ENCODE peak calls at places on chromosomes 7 and 10, in five cellular contexts. B is endothelial cell of umbilical vein, E is A549, D is Peyer's patch, I is spleen. R is an unnamed sample.

GRCh38 chr10:69425513-69426298 is 9.0 kb upstream of the TACR2 start:
- DNase-seq in I (peak; percentile 35), D (peak; percentile 45), B (no peak), E (no peak), R (no peak)

GRCh38 chr7:41085244-41085643 is 617.6 kb downstream of the INHBA start:
- DNase-seq in I (no peak), E (no peak), D (no peak), B (no peak), R (no peak)

GRCh38 chr10:113666682-113667252 is 2.9 kb upstream of the NRAP start:
- DNase-seq in I (no peak), E (no peak), D (no peak), B (no peak), R (no peak)

GRCh38 chr7:149161241-149161848 is 14.1 kb downstream of the ZNF398 start:
- DNase-seq in B (peak; percentile 7), D (no peak), I (no peak), E (no peak), R (no peak)

GRCh38 chr10:81403451-81403850 is 471.5 kb upstream of the NRG3 start:
- DNase-seq in E (no peak), B (no peak), I (no peak), D (no peak), R (no peak)

GRCh38 chr10:35025916-35026315 is 64.2 kb downstream of the CUL2 start:
- DNase-seq in I (no peak), D (no peak), E (no peak), B (no peak), R (no peak)

GRCh38 chr10:77041636-77042258 is 595.9 kb downstream of the KCNMA1 start:
- DNase-seq in B (peak; percentile 11), E (no peak), I (no peak), D (peak; percentile 17), R (no peak)

GRCh38 chr7:117445206-117445605 is 17.9 kb upstream of the ASZ1 start:
- DNase-seq in D (no peak), I (no peak), B (no peak), E (no peak), R (no peak)

GRCh38 chr10:114526112-114526496 is 121.8 kb upstream of the AFAP1L2 start:
- DNase-seq in B (no peak), E (no peak), I (no peak), D (peak; percentile 40), R (no peak)

GRCh38 chr10:120979435-120980315 is 128.5 kb downstream of the WDR11 start:
- DNase-seq in B (peak; percentile 11), E (peak; percentile 44), I (no peak), D (peak; percentile 20), R (peak; percentile 28)

GRCh38 chr10:4663162-4663992 is 162.6 kb upstream of the AKR1E2 start:
- DNase-seq in D (no peak), I (no peak), E (peak; percentile 85), B (peak; percentile 97), R (no peak)

GRCh38 chr7:74138334-74138867 is 35.8 kb upstream of the EIF4H start:
- DNase-seq in I (no peak), E (no peak), D (no peak), B (no peak), R (no peak)

GRCh38 chr10:27542812-27543211 is 38.7 kb downstream of the RAB18 start:
- DNase-seq in D (no peak), I (no peak), E (no peak), B (no peak), R (no peak)

GRCh38 chr7:146655928-146656797 is 539.6 kb downstream of the CNTNAP2 start:
- DNase-seq in D (no peak), B (no peak), E (no peak), I (no peak), R (no peak)

GRCh38 chr10:86957471-86958108 is at the start of gene MMRN2:
- DNase-seq in I (peak; percentile 80), B (peak; percentile 85), E (no peak), D (no peak), R (no peak)

GRCh38 chr10:127485153-127485857 is 63.8 kb upstream of the NPS start:
- DNase-seq in B (no peak), I (no peak), E (peak; percentile 47), D (no peak), R (no peak)

GRCh38 chr10:44752451-44753441 is 158.4 kb upstream of the TMEM72 start:
- DNase-seq in D (no peak), B (peak; percentile 80), I (no peak), E (no peak), R (no peak)

GRCh38 chr7:96484845-96485244 is 162.9 kb upstream of the SLC25A13 start:
- DNase-seq in I (no peak), B (no peak), D (no peak), E (no peak), R (no peak)

GRCh38 chr7:46131916-46132795 is 211.1 kb upstream of the IGFBP3 start:
- DNase-seq in D (no peak), E (no peak), I (peak; percentile 44), B (no peak), R (no peak)

GRCh38 chr7:31957090-31957720 is 113.0 kb downstream of the PDE1C start:
- DNase-seq in D (no peak), I (no peak), B (no peak), E (peak; percentile 47), R (no peak)

GRCh38 chr7:129110575-129111376 is 33.7 kb upstream of the TSPAN33 start:
- DNase-seq in B (no peak), E (no peak), I (no peak), D (no peak), R (peak; percentile 61)

GRCh38 chr10:95346715-95347401 is 56.1 kb upstream of the PDLIM1 start:
- DNase-seq in I (no peak), D (no peak), B (peak; percentile 23), E (no peak), R (no peak)

GRCh38 chr10:70135684-70136083 is 3.1 kb upstream of the AIFM2 start:
- DNase-seq in I (peak; percentile 31), D (no peak), B (no peak), E (no peak), R (peak; percentile 33)

GRCh38 chr7:77328669-77329068 is 87.5 kb downstream of the GSAP start:
- DNase-seq in D (no peak), E (no peak), I (no peak), B (peak; percentile 58), R (no peak)

GRCh38 chr10:33309410-33309809 is 25.1 kb downstream of the NRP1 start:
- DNase-seq in B (peak; percentile 40), I (no peak), D (no peak), E (no peak), R (no peak)

DNA sequence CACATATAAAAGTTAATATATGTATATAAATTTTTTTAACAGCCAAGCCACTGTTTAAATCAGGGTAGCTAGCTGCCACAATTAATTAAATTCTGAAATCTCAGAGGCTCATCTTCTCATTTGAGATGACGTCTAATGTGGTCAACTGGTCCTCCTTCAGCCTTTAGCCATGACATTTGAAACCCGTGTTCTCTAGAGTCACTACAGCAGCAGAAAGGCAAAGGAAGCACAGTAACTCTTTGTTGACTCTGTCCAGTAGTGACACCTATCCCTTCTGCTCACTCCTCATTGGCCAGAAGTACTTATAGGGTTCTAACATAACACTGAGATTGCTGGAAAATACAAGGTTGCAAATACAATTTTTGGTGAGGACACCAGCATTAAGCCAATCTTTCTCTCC is 555.5 kb downstream of the ETV1 start:
- DNase-seq in D (no peak), E (no peak), B (no peak), I (no peak), R (no peak)
- H3K4me3 ChIP-seq in D (no peak overlapping the region), E (no peak overlapping the region), B (no peak overlapping the region), I (no peak overlapping the region), R (no peak overlapping the region)

GRCh38 chr10:103443475-103444185 is 8.5 kb downstream of the CALHM2 start:
- DNase-seq in E (no peak), B (no peak), I (no peak), D (no peak), R (no peak)
- TF ChIP-seq POLR2A in E (no peak), B (no peak), I (no peak), D (no peak), R (no peak)

DNA sequence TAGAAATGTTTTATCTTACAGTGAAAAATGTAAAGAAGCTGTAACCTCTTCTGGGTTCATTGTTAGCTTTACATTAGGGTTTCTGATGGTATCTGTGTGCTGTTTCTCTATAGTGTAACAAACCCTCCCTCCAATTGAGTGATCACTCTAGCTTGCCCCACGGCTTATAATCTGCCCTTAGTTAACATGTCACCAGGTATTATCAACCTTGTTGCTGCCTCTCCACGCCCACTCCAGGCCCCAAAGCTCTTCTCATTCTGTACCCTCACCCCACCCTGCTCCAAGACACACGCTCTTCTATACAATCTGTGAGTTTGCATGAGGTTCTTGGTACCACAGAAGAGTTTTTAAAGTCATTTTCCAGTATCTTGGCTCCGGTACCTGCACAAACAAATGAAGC is 139.4 kb downstream of the ARID5B start:
- DNase-seq in D (no peak), B (no peak), E (no peak), I (no peak), R (no peak)
- H3K4me3 ChIP-seq in D (no peak overlapping the region), B (no peak overlapping the region), E (no peak overlapping the region), I (no peak overlapping the region), R (no peak overlapping the region)

DNA sequence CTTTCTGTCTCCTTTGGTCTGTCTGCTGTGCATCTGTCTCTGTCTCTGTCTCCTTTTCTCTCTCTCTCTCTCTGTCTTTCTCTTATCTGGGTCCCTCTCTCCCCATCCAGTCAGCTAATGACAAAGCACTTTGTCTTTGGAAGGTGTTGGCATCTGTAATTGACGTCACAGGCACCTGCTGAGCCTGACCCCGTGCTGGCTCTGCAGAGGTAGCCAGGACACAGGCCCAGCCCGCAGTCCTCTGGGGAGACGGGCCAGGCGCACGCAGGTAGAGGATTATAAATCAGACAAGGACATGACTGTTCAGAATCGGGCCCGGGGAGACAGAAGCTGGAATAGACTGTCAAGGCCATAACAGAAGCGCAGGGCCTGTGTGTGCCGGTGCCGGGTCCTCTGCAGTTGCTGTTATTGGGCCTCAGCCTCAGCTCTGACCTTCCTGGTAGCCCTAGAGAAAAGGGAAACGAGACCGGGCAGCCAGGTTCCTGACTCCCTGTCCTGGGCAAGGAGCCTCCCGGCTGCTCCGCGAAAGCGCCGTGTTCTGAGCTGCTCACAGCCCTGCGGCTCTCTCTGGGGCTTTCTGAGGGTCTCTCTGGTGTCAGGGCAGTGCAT is 10.7 kb upstream of the PSMG3 start:
- DNase-seq in E (no peak), D (no peak), B (no peak), I (no peak), R (no peak)
- TF ChIP-seq POLR2A in E (no peak), D (no peak), B (no peak), I (no peak), R (no peak)

GRCh38 chr10:91796332-91797076 is 1.7 kb upstream of the TNKS2 start:
- DNase-seq in B (peak; percentile 32), I (peak; percentile 89), D (peak; percentile 64), E (no peak), R (no peak)
- H3K4me3 ChIP-seq in B (peak overlapping the region; percentile 89), I (peak overlapping the region; percentile 33), D (peak overlapping the region; percentile 38), E (no peak overlapping the region), R (peak overlapping the region; percentile 30)

GRCh38 chr10:10938676-10939075 is 79.0 kb upstream of the CELF2 start:
- DNase-seq in B (no peak), D (no peak), E (no peak), I (no peak), R (no peak)

GRCh38 chr10:10942441-10942840 is 75.2 kb upstream of the CELF2 start:
- DNase-seq in E (no peak), I (no peak), D (no peak), B (no peak), R (no peak)

DNA sequence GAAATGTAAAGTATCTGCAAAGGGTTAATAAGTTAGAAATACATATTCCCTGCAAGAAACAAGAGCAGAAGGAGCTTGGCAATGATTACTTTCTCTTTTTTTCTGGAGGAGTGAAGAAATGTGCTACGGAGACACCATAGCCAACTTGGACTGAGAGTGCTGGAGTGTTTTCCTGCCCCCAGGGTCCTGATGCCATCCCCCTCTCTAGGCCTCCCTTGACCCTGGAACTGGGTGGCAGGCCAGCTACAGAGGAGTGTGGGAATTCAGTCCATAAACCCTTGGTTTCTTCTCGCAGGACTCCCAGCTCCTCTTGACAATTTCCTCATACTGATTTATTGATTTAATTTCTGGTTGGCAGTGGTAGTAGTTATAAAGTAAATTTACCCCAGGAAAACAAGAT is 76.6 kb upstream of the CELF2 start:
- DNase-seq in D (no peak), B (no peak), I (no peak), E (no peak), R (no peak)
- TF ChIP-seq POLR2A in D (no peak), B (no peak), I (no peak), E (no peak), R (no peak)